ENCODE peak calls at places on chromosomes 7 and 10, in eight cellular contexts. One of them, this sample, is unnamed.

GRCh38 chr10:89278034-89278535 is 23.8 kb upstream of the IFIT2 start:
- DNase-seq in T-helper 1 cell: no peak
- DNase-seq in GM20000: no peak
- DNase-seq in OCI-LY7: no peak
- DNase-seq in psoas muscle: no peak
- DNase-seq in mesenchymal stem cell: peak; percentile 94
- DNase-seq in NCI-H446 treated with DMSO at 0.1 percent for 48 hours: no peak
- DNase-seq in A673: peak; percentile 62
- DNase-seq in this sample: no peak

GRCh38 chr10:103598654-103599115 is 105.2 kb downstream of the NEURL1 start:
- DNase-seq in GM20000: peak; percentile 74
- DNase-seq in mesenchymal stem cell: peak; percentile 88
- DNase-seq in A673: peak; percentile 78
- DNase-seq in T-helper 1 cell: no peak
- DNase-seq in OCI-LY7: peak; percentile 55
- DNase-seq in NCI-H446 treated with DMSO at 0.1 percent for 48 hours: no peak
- DNase-seq in psoas muscle: peak; percentile 50
- DNase-seq in this sample: no peak

GRCh38 chr10:95536894-95537542 is 24.2 kb downstream of the SORBS1 start:
- DNase-seq in mesenchymal stem cell: no peak
- DNase-seq in NCI-H446 treated with DMSO at 0.1 percent for 48 hours: no peak
- DNase-seq in T-helper 1 cell: no peak
- DNase-seq in psoas muscle: no peak
- DNase-seq in GM20000: no peak
- DNase-seq in A673: no peak
- DNase-seq in OCI-LY7: no peak
- DNase-seq in this sample: no peak

GRCh38 chr7:143499743-143500348 is 22.2 kb downstream of the TAS2R41 start:
- DNase-seq in A673: no peak
- DNase-seq in T-helper 1 cell: no peak
- DNase-seq in mesenchymal stem cell: peak; percentile 26
- DNase-seq in GM20000: no peak
- DNase-seq in OCI-LY7: no peak
- DNase-seq in NCI-H446 treated with DMSO at 0.1 percent for 48 hours: no peak
- DNase-seq in psoas muscle: no peak
- DNase-seq in this sample: no peak

GRCh38 chr7:27096756-27097514 is 1.1 kb upstream of the HOXA1 start:
- DNase-seq in A673: no peak
- DNase-seq in GM20000: peak; percentile 67
- DNase-seq in OCI-LY7: peak; percentile 12
- DNase-seq in T-helper 1 cell: no peak
- DNase-seq in psoas muscle: peak; percentile 56
- DNase-seq in NCI-H446 treated with DMSO at 0.1 percent for 48 hours: no peak
- DNase-seq in mesenchymal stem cell: peak; percentile 40
- DNase-seq in this sample: no peak

GRCh38 chr7:106346678-106347217 is 62.0 kb upstream of the NAMPT start:
- DNase-seq in mesenchymal stem cell: peak; percentile 98
- DNase-seq in NCI-H446 treated with DMSO at 0.1 percent for 48 hours: no peak
- DNase-seq in psoas muscle: no peak
- DNase-seq in T-helper 1 cell: peak; percentile 10
- DNase-seq in GM20000: peak; percentile 67
- DNase-seq in A673: peak; percentile 85
- DNase-seq in OCI-LY7: no peak
- DNase-seq in this sample: no peak

GRCh38 chr10:34522542-34522941 is 292.6 kb downstream of the PARD3 start:
- DNase-seq in OCI-LY7: peak; percentile 52
- DNase-seq in GM20000: peak; percentile 32
- DNase-seq in mesenchymal stem cell: peak; percentile 30
- DNase-seq in A673: peak; percentile 79
- DNase-seq in psoas muscle: no peak
- DNase-seq in T-helper 1 cell: no peak
- DNase-seq in NCI-H446 treated with DMSO at 0.1 percent for 48 hours: no peak
- DNase-seq in this sample: no peak

GRCh38 chr7:151833691-151834090 is 43.2 kb downstream of the PRKAG2 start:
- DNase-seq in mesenchymal stem cell: no peak
- DNase-seq in OCI-LY7: no peak
- DNase-seq in A673: no peak
- DNase-seq in psoas muscle: no peak
- DNase-seq in T-helper 1 cell: no peak
- DNase-seq in GM20000: no peak
- DNase-seq in NCI-H446 treated with DMSO at 0.1 percent for 48 hours: peak; percentile 76
- DNase-seq in this sample: no peak

GRCh38 chr10:12907651-12908050 is 93.9 kb downstream of the CCDC3 start:
- DNase-seq in GM20000: no peak
- DNase-seq in mesenchymal stem cell: peak; percentile 46
- DNase-seq in T-helper 1 cell: no peak
- DNase-seq in psoas muscle: peak; percentile 33
- DNase-seq in NCI-H446 treated with DMSO at 0.1 percent for 48 hours: no peak
- DNase-seq in OCI-LY7: no peak
- DNase-seq in A673: peak; percentile 23
- DNase-seq in this sample: no peak

GRCh38 chr10:24791129-24791733 is 67.5 kb upstream of the ARHGAP21 start:
- DNase-seq in mesenchymal stem cell: no peak
- DNase-seq in T-helper 1 cell: no peak
- DNase-seq in NCI-H446 treated with DMSO at 0.1 percent for 48 hours: no peak
- DNase-seq in A673: no peak
- DNase-seq in GM20000: no peak
- DNase-seq in psoas muscle: no peak
- DNase-seq in OCI-LY7: no peak
- DNase-seq in this sample: no peak

GRCh38 chr10:85458274-85458673 is 908.3 kb downstream of the GRID1 start:
- DNase-seq in OCI-LY7: no peak
- DNase-seq in NCI-H446 treated with DMSO at 0.1 percent for 48 hours: no peak
- DNase-seq in T-helper 1 cell: no peak
- DNase-seq in mesenchymal stem cell: no peak
- DNase-seq in GM20000: no peak
- DNase-seq in psoas muscle: no peak
- DNase-seq in A673: no peak
- DNase-seq in this sample: no peak

GRCh38 chr10:101570764-101571572 is 17.1 kb downstream of the POLL start:
- DNase-seq in T-helper 1 cell: no peak
- DNase-seq in GM20000: no peak
- DNase-seq in A673: no peak
- DNase-seq in NCI-H446 treated with DMSO at 0.1 percent for 48 hours: no peak
- DNase-seq in psoas muscle: no peak
- DNase-seq in OCI-LY7: no peak
- DNase-seq in mesenchymal stem cell: no peak
- DNase-seq in this sample: no peak

GRCh38 chr7:142352543-142352942 is 94.7 kb upstream of the PRSS58 start:
- DNase-seq in GM20000: no peak
- DNase-seq in OCI-LY7: no peak
- DNase-seq in NCI-H446 treated with DMSO at 0.1 percent for 48 hours: no peak
- DNase-seq in T-helper 1 cell: no peak
- DNase-seq in mesenchymal stem cell: peak; percentile 69
- DNase-seq in A673: no peak
- DNase-seq in psoas muscle: no peak
- DNase-seq in this sample: no peak

GRCh38 chr7:142811154-142811737 is 40.5 kb downstream of the PRSS2 start:
- DNase-seq in T-helper 1 cell: no peak
- DNase-seq in OCI-LY7: peak; percentile 85
- DNase-seq in mesenchymal stem cell: peak; percentile 64
- DNase-seq in GM20000: peak; percentile 35
- DNase-seq in psoas muscle: no peak
- DNase-seq in NCI-H446 treated with DMSO at 0.1 percent for 48 hours: no peak
- DNase-seq in A673: peak; percentile 61
- DNase-seq in this sample: no peak

GRCh38 chr10:127976701-127977367 is 69.9 kb downstream of the PTPRE start:
- DNase-seq in psoas muscle: no peak
- DNase-seq in GM20000: no peak
- DNase-seq in T-helper 1 cell: no peak
- DNase-seq in A673: no peak
- DNase-seq in NCI-H446 treated with DMSO at 0.1 percent for 48 hours: no peak
- DNase-seq in OCI-LY7: no peak
- DNase-seq in mesenchymal stem cell: peak; percentile 79
- DNase-seq in this sample: no peak

GRCh38 chr7:48312151-48312550 is 140.9 kb downstream of the ABCA13 start:
- DNase-seq in T-helper 1 cell: no peak
- DNase-seq in A673: no peak
- DNase-seq in mesenchymal stem cell: no peak
- DNase-seq in OCI-LY7: no peak
- DNase-seq in GM20000: no peak
- DNase-seq in psoas muscle: no peak
- DNase-seq in NCI-H446 treated with DMSO at 0.1 percent for 48 hours: no peak
- DNase-seq in this sample: no peak

GRCh38 chr10:71920540-71921318 is 43.5 kb upstream of the CHST3 start:
- DNase-seq in mesenchymal stem cell: peak; percentile 38
- DNase-seq in NCI-H446 treated with DMSO at 0.1 percent for 48 hours: no peak
- DNase-seq in A673: peak; percentile 13
- DNase-seq in T-helper 1 cell: no peak
- DNase-seq in GM20000: no peak
- DNase-seq in psoas muscle: no peak
- DNase-seq in OCI-LY7: no peak
- DNase-seq in this sample: no peak

GRCh38 chr7:39459606-39460090 is 106.6 kb upstream of the YAE1 start:
- DNase-seq in A673: peak; percentile 33
- DNase-seq in OCI-LY7: no peak
- DNase-seq in NCI-H446 treated with DMSO at 0.1 percent for 48 hours: no peak
- DNase-seq in T-helper 1 cell: no peak
- DNase-seq in mesenchymal stem cell: no peak
- DNase-seq in GM20000: no peak
- DNase-seq in psoas muscle: no peak
- DNase-seq in this sample: no peak

GRCh38 chr10:44310762-44311562 is 73.9 kb downstream of the CXCL12 start:
- DNase-seq in mesenchymal stem cell: peak; percentile 79
- DNase-seq in psoas muscle: peak; percentile 90
- DNase-seq in NCI-H446 treated with DMSO at 0.1 percent for 48 hours: no peak
- DNase-seq in GM20000: peak; percentile 89
- DNase-seq in T-helper 1 cell: peak; percentile 45
- DNase-seq in OCI-LY7: peak; percentile 1
- DNase-seq in A673: peak; percentile 47
- DNase-seq in this sample: peak; percentile 21

GRCh38 chr10:17257466-17258321 is 29.7 kb downstream of the VIM start:
- DNase-seq in mesenchymal stem cell: peak; percentile 82
- DNase-seq in A673: peak; percentile 86
- DNase-seq in psoas muscle: no peak
- DNase-seq in GM20000: peak; percentile 45
- DNase-seq in OCI-LY7: peak; percentile 68
- DNase-seq in T-helper 1 cell: peak; percentile 20
- DNase-seq in NCI-H446 treated with DMSO at 0.1 percent for 48 hours: peak; percentile 21
- DNase-seq in this sample: peak; percentile 26

GRCh38 chr7:139918488-139918887 is 89.4 kb downstream of the TBXAS1 start:
- DNase-seq in psoas muscle: no peak
- DNase-seq in A673: no peak
- DNase-seq in T-helper 1 cell: no peak
- DNase-seq in NCI-H446 treated with DMSO at 0.1 percent for 48 hours: no peak
- DNase-seq in OCI-LY7: no peak
- DNase-seq in mesenchymal stem cell: peak; percentile 16
- DNase-seq in GM20000: no peak
- DNase-seq in this sample: no peak

GRCh38 chr10:111648046-111648445 is 535.5 kb downstream of the GPAM start:
- DNase-seq in T-helper 1 cell: no peak
- DNase-seq in OCI-LY7: no peak
- DNase-seq in A673: no peak
- DNase-seq in psoas muscle: no peak
- DNase-seq in GM20000: no peak
- DNase-seq in mesenchymal stem cell: no peak
- DNase-seq in NCI-H446 treated with DMSO at 0.1 percent for 48 hours: peak; percentile 13
- DNase-seq in this sample: no peak

GRCh38 chr7:151252961-151253691 is 4.6 kb upstream of the SMARCD3 start:
- DNase-seq in T-helper 1 cell: no peak
- DNase-seq in mesenchymal stem cell: peak; percentile 56
- DNase-seq in psoas muscle: no peak
- DNase-seq in GM20000: no peak
- DNase-seq in OCI-LY7: no peak
- DNase-seq in A673: no peak
- DNase-seq in NCI-H446 treated with DMSO at 0.1 percent for 48 hours: no peak
- DNase-seq in this sample: no peak

GRCh38 chr10:13404791-13405190 is 56.7 kb upstream of the SEPHS1 start:
- DNase-seq in T-helper 1 cell: no peak
- DNase-seq in NCI-H446 treated with DMSO at 0.1 percent for 48 hours: no peak
- DNase-seq in A673: no peak
- DNase-seq in mesenchymal stem cell: no peak
- DNase-seq in psoas muscle: no peak
- DNase-seq in GM20000: no peak
- DNase-seq in OCI-LY7: no peak
- DNase-seq in this sample: no peak

GRCh38 chr7:85186521-85187241 is at the start of gene SEMA3D:
- DNase-seq in OCI-LY7: no peak
- DNase-seq in GM20000: peak; percentile 76
- DNase-seq in mesenchymal stem cell: peak; percentile 83
- DNase-seq in psoas muscle: peak; percentile 60
- DNase-seq in T-helper 1 cell: no peak
- DNase-seq in A673: peak; percentile 95
- DNase-seq in NCI-H446 treated with DMSO at 0.1 percent for 48 hours: peak; percentile 42
- DNase-seq in this sample: peak; percentile 8

GRCh38 chr10:21515581-21516269 is 9.8 kb downstream of the SKIDA1 start:
- DNase-seq in GM20000: no peak
- DNase-seq in OCI-LY7: no peak
- DNase-seq in psoas muscle: no peak
- DNase-seq in mesenchymal stem cell: no peak
- DNase-seq in NCI-H446 treated with DMSO at 0.1 percent for 48 hours: no peak
- DNase-seq in T-helper 1 cell: no peak
- DNase-seq in A673: no peak
- DNase-seq in this sample: no peak

GRCh38 chr10:25114036-25114411 is 60.8 kb upstream of the GPR158 start:
- DNase-seq in OCI-LY7: no peak
- DNase-seq in A673: no peak
- DNase-seq in NCI-H446 treated with DMSO at 0.1 percent for 48 hours: no peak
- DNase-seq in psoas muscle: no peak
- DNase-seq in T-helper 1 cell: no peak
- DNase-seq in mesenchymal stem cell: no peak
- DNase-seq in GM20000: no peak
- DNase-seq in this sample: no peak

GRCh38 chr10:128151031-128151430 is 24.8 kb upstream of the MKI67 start:
- DNase-seq in NCI-H446 treated with DMSO at 0.1 percent for 48 hours: no peak
- DNase-seq in mesenchymal stem cell: no peak
- DNase-seq in T-helper 1 cell: no peak
- DNase-seq in OCI-LY7: no peak
- DNase-seq in A673: peak; percentile 18
- DNase-seq in psoas muscle: no peak
- DNase-seq in GM20000: no peak
- DNase-seq in this sample: no peak

GRCh38 chr10:57430376-57430775 is 837.3 kb downstream of the IPMK start:
- DNase-seq in psoas muscle: no peak
- DNase-seq in A673: no peak
- DNase-seq in T-helper 1 cell: no peak
- DNase-seq in mesenchymal stem cell: no peak
- DNase-seq in GM20000: no peak
- DNase-seq in OCI-LY7: no peak
- DNase-seq in NCI-H446 treated with DMSO at 0.1 percent for 48 hours: no peak
- DNase-seq in this sample: no peak

GRCh38 chr7:126838194-126838593 is 414.5 kb downstream of the GRM8 start:
- DNase-seq in psoas muscle: no peak
- DNase-seq in GM20000: no peak
- DNase-seq in T-helper 1 cell: no peak
- DNase-seq in NCI-H446 treated with DMSO at 0.1 percent for 48 hours: no peak
- DNase-seq in mesenchymal stem cell: no peak
- DNase-seq in OCI-LY7: no peak
- DNase-seq in A673: no peak
- DNase-seq in this sample: no peak

This sample was measured in KG1.